ENCODE peak calls at places on chromosomes 11 and 22, in five cellular contexts. R is midbrain, S is type B pancreatic cell, E is amniotic stem cell, A is AG04450. P is an unnamed sample.

GRCh38 chr22:29326481-29326880 is 11.0 kb upstream of the RASL10A start:
- DNase-seq in R (no peak), S (no peak), E (no peak), A (no peak), P (no peak)

GRCh38 chr11:119155733-119156492 is 7.1 kb downstream of the ABCG4 start:
- DNase-seq in R (no peak), A (no peak), S (no peak), E (no peak), P (no peak)

GRCh38 chr11:34977039-34977906 is 60.9 kb downstream of the PDHX start:
- DNase-seq in S (no peak), E (no peak), A (peak), R (no peak), P (no peak)

GRCh38 chr11:76471378-76471777 is 26.6 kb downstream of the EMSY start:
- DNase-seq in R (no peak), E (no peak), A (no peak), S (no peak), P (no peak)

GRCh38 chr11:15234796-15235195 is 120.1 kb downstream of the INSC start:
- DNase-seq in E (no peak), A (no peak), S (no peak), R (no peak), P (no peak)

GRCh38 chr11:47137476-47137875 is 39.2 kb downstream of the ARFGAP2 start:
- DNase-seq in E (no peak), S (no peak), R (no peak), A (no peak), P (no peak)

GRCh38 chr11:78465169-78465942 is 47.7 kb upstream of the GAB2 start:
- DNase-seq in R (no peak), A (no peak), S (no peak), E (no peak), P (no peak)

GRCh38 chr11:84740050-84740449 is 887.1 kb downstream of the DLG2 start:
- DNase-seq in R (no peak), E (no peak), S (no peak), A (no peak), P (no peak)

GRCh38 chr11:76232026-76232665 is 25.8 kb upstream of the WNT11 start:
- DNase-seq in R (no peak), E (no peak), A (no peak), S (no peak), P (peak)

GRCh38 chr22:49574205-49574604 is 253.5 kb downstream of the BRD1 start:
- DNase-seq in S (peak), A (no peak), E (no peak), R (no peak), P (no peak)

GRCh38 chr22:40363059-40363458 is 7.3 kb upstream of the SGSM3 start:
- DNase-seq in S (no peak), E (peak), R (no peak), A (peak), P (no peak)

GRCh38 chr11:47136327-47136726 is 40.4 kb downstream of the ARFGAP2 start:
- DNase-seq in E (no peak), S (no peak), A (no peak), R (no peak), P (no peak)

GRCh38 chr11:73239571-73240189 is 21.6 kb downstream of the P2RY2 start:
- DNase-seq in E (no peak), A (no peak), R (no peak), S (no peak), P (no peak)

GRCh38 chr11:118437736-118438125 is 1.4 kb downstream of the KMT2A start:
- DNase-seq in R (peak), A (no peak), E (no peak), S (no peak), P (peak)

GRCh38 chr11:88105952-88106351 is 69.3 kb downstream of the RAB38 start:
- DNase-seq in E (no peak), R (no peak), A (no peak), S (no peak), P (no peak)

GRCh38 chr11:108796551-108796950 is 131.7 kb downstream of the DDX10 start:
- DNase-seq in A (no peak), R (no peak), E (no peak), S (no peak), P (no peak)

GRCh38 chr11:88335284-88335683 is 2.3 kb downstream of the CTSC start:
- DNase-seq in A (no peak), S (no peak), E (no peak), R (no peak), P (no peak)

GRCh38 chr11:110486176-110486575 is 56.4 kb downstream of the FDX1 start:
- DNase-seq in E (no peak), S (no peak), R (no peak), A (no peak), P (no peak)

GRCh38 chr11:70278994-70279393 is 8.5 kb downstream of the PPFIA1 start:
- DNase-seq in E (no peak), S (no peak), A (no peak), R (peak), P (no peak)

GRCh38 chr11:76835928-76836612 is 24.6 kb upstream of the ACER3 start:
- DNase-seq in R (no peak), E (peak), A (peak), S (no peak), P (no peak)

GRCh38 chr22:22139364-22139763 is 105.2 kb upstream of the VPREB1 start:
- DNase-seq in R (no peak), E (no peak), S (no peak), A (no peak), P (no peak)

GRCh38 chr22:25406510-25407210 is 157.8 kb upstream of the GRK3 start:
- DNase-seq in S (no peak), A (no peak), R (no peak), E (no peak), P (no peak)

GRCh38 chr11:110430267-110431211 is 791 bp downstream of the FDX1 start:
- DNase-seq in E (no peak), S (no peak), A (no peak), R (no peak), P (peak)

GRCh38 chr11:43917851-43918250 is 24.6 kb upstream of the C11orf96 start:
- DNase-seq in R (no peak), S (no peak), A (no peak), E (no peak), P (no peak)

GRCh38 chr11:48034926-48035876 is 54.8 kb downstream of the PTPRJ start:
- DNase-seq in R (peak), S (no peak), E (no peak), A (no peak), P (no peak)